ENCODE peak calls at places on chromosomes 5 and 9, in five cellular contexts. K is effector memory CD8-positive, alpha-beta T cell; D is stomach; U is AG09309; Z is memory B cell. I is an unnamed sample.

GRCh38 chr9:110427497-110428104 is 89.9 kb upstream of the TXNDC8 start:
- DNase-seq in U (no peak), Z (no peak), D (peak), K (no peak), I (no peak)

GRCh38 chr5:82185842-82186241 is 92.3 kb downstream of the RPS23 start:
- DNase-seq in K (no peak), D (no peak), Z (no peak), U (no peak), I (no peak)

GRCh38 chr5:143511736-143512135 is 108.2 kb upstream of the NR3C1 start:
- DNase-seq in Z (no peak), U (no peak), D (no peak), K (no peak), I (no peak)

GRCh38 chr5:32074401-32074800 is 99.7 kb downstream of the GOLPH3 start:
- DNase-seq in K (no peak), Z (no peak), D (no peak), U (no peak), I (no peak)

GRCh38 chr5:122154910-122155309 is 25.6 kb downstream of the ZNF474 start:
- DNase-seq in K (no peak), Z (no peak), D (no peak), U (no peak), I (no peak)

GRCh38 chr5:127758884-127759283 is 55.7 kb downstream of the CCDC192 start:
- DNase-seq in Z (no peak), U (no peak), D (no peak), K (no peak), I (no peak)

GRCh38 chr5:53257806-53258373 is 148.3 kb upstream of the MOCS2 start:
- DNase-seq in U (no peak), Z (no peak), K (no peak), D (no peak), I (no peak)

GRCh38 chr5:77390795-77391194 is 101.3 kb downstream of the WDR41 start:
- DNase-seq in U (peak), Z (no peak), K (no peak), D (no peak), I (no peak)

I was measured in GF-D8.